ENCODE peak calls at places on chromosomes 5 and 9, in nine cellular contexts. One of them, this sample, is unnamed. For H3K4me1, the result is how much of the 10 kb centered on the place peaks cover.

GRCh38 chr5:117561531-117561930 is 986.9 kb upstream of the SEMA6A start:
- DNase-seq in uterus: no peak
- DNase-seq in SJCRH30: no peak
- DNase-seq in esophagus squamous epithelium: no peak
- DNase-seq in effector memory CD4-positive, alpha-beta T cell: no peak
- DNase-seq in CD4-positive, alpha-beta memory T cell: no peak
- DNase-seq in PC-9: no peak
- DNase-seq in ovary: no peak
- DNase-seq in GM23338: no peak
- DNase-seq in this sample: no peak

GRCh38 chr9:90970603-90971002 is 169.0 kb downstream of the SYK start:
- DNase-seq in uterus: no peak
- DNase-seq in SJCRH30: no peak
- DNase-seq in esophagus squamous epithelium: no peak
- DNase-seq in effector memory CD4-positive, alpha-beta T cell: no peak
- DNase-seq in CD4-positive, alpha-beta memory T cell: no peak
- DNase-seq in PC-9: no peak
- DNase-seq in ovary: no peak
- DNase-seq in GM23338: no peak
- DNase-seq in this sample: no peak

GRCh38 chr9:108351571-108351970 is 504.2 kb downstream of the ACTL7B start:
- DNase-seq in uterus: no peak
- DNase-seq in SJCRH30: no peak
- DNase-seq in esophagus squamous epithelium: no peak
- DNase-seq in effector memory CD4-positive, alpha-beta T cell: no peak
- DNase-seq in CD4-positive, alpha-beta memory T cell: no peak
- DNase-seq in PC-9: no peak
- DNase-seq in ovary: no peak
- DNase-seq in GM23338: no peak
- DNase-seq in this sample: no peak

GRCh38 chr9:80994892-80995291 is 694.5 kb downstream of the TLE1 start:
- DNase-seq in uterus: no peak
- DNase-seq in SJCRH30: no peak
- DNase-seq in esophagus squamous epithelium: no peak
- DNase-seq in effector memory CD4-positive, alpha-beta T cell: no peak
- DNase-seq in CD4-positive, alpha-beta memory T cell: no peak
- DNase-seq in PC-9: no peak
- DNase-seq in ovary: no peak
- DNase-seq in GM23338: no peak
- DNase-seq in this sample: no peak

GRCh38 chr5:71830626-71831539 is 111.8 kb downstream of the CARTPT start:
- DNase-seq in uterus: peak
- DNase-seq in SJCRH30: peak
- DNase-seq in esophagus squamous epithelium: no peak
- DNase-seq in effector memory CD4-positive, alpha-beta T cell: no peak
- DNase-seq in CD4-positive, alpha-beta memory T cell: no peak
- DNase-seq in PC-9: peak
- DNase-seq in ovary: peak
- DNase-seq in GM23338: peak
- DNase-seq in this sample: peak

GRCh38 chr5:157924931-157925729 is 66.2 kb upstream of the CLINT1 start:
- DNase-seq in uterus: no peak
- DNase-seq in SJCRH30: no peak
- DNase-seq in esophagus squamous epithelium: no peak
- DNase-seq in effector memory CD4-positive, alpha-beta T cell: no peak
- DNase-seq in CD4-positive, alpha-beta memory T cell: no peak
- DNase-seq in PC-9: no peak
- DNase-seq in ovary: no peak
- DNase-seq in GM23338: no peak
- DNase-seq in this sample: no peak

GRCh38 chr5:135055385-135055784 is 21.4 kb upstream of the PITX1 start:
- DNase-seq in uterus: no peak
- DNase-seq in SJCRH30: no peak
- DNase-seq in esophagus squamous epithelium: no peak
- DNase-seq in effector memory CD4-positive, alpha-beta T cell: no peak
- DNase-seq in CD4-positive, alpha-beta memory T cell: no peak
- DNase-seq in PC-9: no peak
- DNase-seq in ovary: no peak
- DNase-seq in GM23338: no peak
- DNase-seq in this sample: no peak

GRCh38 chr5:75601996-75602395 is 9.3 kb upstream of the ANKDD1B start:
- DNase-seq in uterus: no peak
- DNase-seq in SJCRH30: no peak
- DNase-seq in esophagus squamous epithelium: no peak
- DNase-seq in effector memory CD4-positive, alpha-beta T cell: no peak
- DNase-seq in CD4-positive, alpha-beta memory T cell: no peak
- DNase-seq in PC-9: peak
- DNase-seq in ovary: no peak
- DNase-seq in GM23338: no peak
- DNase-seq in this sample: no peak

GRCh38 chr9:133200631-133201030 is 8.4 kb downstream of the OBP2B start:
- DNase-seq in uterus: no peak
- DNase-seq in SJCRH30: no peak
- DNase-seq in esophagus squamous epithelium: no peak
- DNase-seq in effector memory CD4-positive, alpha-beta T cell: no peak
- DNase-seq in CD4-positive, alpha-beta memory T cell: no peak
- DNase-seq in PC-9: no peak
- DNase-seq in ovary: no peak
- DNase-seq in GM23338: no peak
- DNase-seq in this sample: peak

GRCh38 chr9:2824564-2824963 is 19.3 kb downstream of the PUM3 start:
- DNase-seq in uterus: no peak
- DNase-seq in SJCRH30: no peak
- DNase-seq in esophagus squamous epithelium: no peak
- DNase-seq in effector memory CD4-positive, alpha-beta T cell: no peak
- DNase-seq in CD4-positive, alpha-beta memory T cell: no peak
- DNase-seq in PC-9: no peak
- DNase-seq in ovary: no peak
- DNase-seq in GM23338: peak
- DNase-seq in this sample: no peak

GRCh38 chr9:3342159-3342777 is 183.5 kb downstream of the RFX3 start:
- DNase-seq in uterus: no peak
- DNase-seq in SJCRH30: no peak
- DNase-seq in esophagus squamous epithelium: no peak
- DNase-seq in effector memory CD4-positive, alpha-beta T cell: no peak
- DNase-seq in CD4-positive, alpha-beta memory T cell: no peak
- DNase-seq in PC-9: no peak
- DNase-seq in ovary: no peak
- DNase-seq in GM23338: no peak
- DNase-seq in this sample: no peak

GRCh38 chr9:111917980-111918379 is 21.4 kb downstream of the UGCG start:
- DNase-seq in uterus: no peak
- DNase-seq in SJCRH30: no peak
- DNase-seq in esophagus squamous epithelium: no peak
- DNase-seq in effector memory CD4-positive, alpha-beta T cell: no peak
- DNase-seq in CD4-positive, alpha-beta memory T cell: no peak
- DNase-seq in PC-9: no peak
- DNase-seq in ovary: no peak
- DNase-seq in GM23338: no peak
- DNase-seq in this sample: no peak

GRCh38 chr9:133269537-133270357 is 5.3 kb downstream of the ABO start:
- DNase-seq in uterus: no peak
- DNase-seq in SJCRH30: no peak
- DNase-seq in esophagus squamous epithelium: no peak
- DNase-seq in effector memory CD4-positive, alpha-beta T cell: no peak
- DNase-seq in CD4-positive, alpha-beta memory T cell: no peak
- DNase-seq in PC-9: no peak
- DNase-seq in ovary: peak
- DNase-seq in GM23338: no peak
- DNase-seq in this sample: no peak

GRCh38 chr5:6949230-6949629 is 236.0 kb downstream of the TENT4A start:
- DNase-seq in uterus: no peak
- DNase-seq in SJCRH30: no peak
- DNase-seq in esophagus squamous epithelium: no peak
- DNase-seq in effector memory CD4-positive, alpha-beta T cell: no peak
- DNase-seq in CD4-positive, alpha-beta memory T cell: no peak
- DNase-seq in PC-9: no peak
- DNase-seq in ovary: no peak
- DNase-seq in GM23338: no peak
- DNase-seq in this sample: no peak

GRCh38 chr5:54651482-54652076 is 134.0 kb downstream of the SNX18 start:
- DNase-seq in uterus: peak
- DNase-seq in SJCRH30: no peak
- DNase-seq in esophagus squamous epithelium: no peak
- DNase-seq in effector memory CD4-positive, alpha-beta T cell: no peak
- DNase-seq in CD4-positive, alpha-beta memory T cell: no peak
- DNase-seq in PC-9: peak
- DNase-seq in ovary: peak
- DNase-seq in GM23338: no peak
- DNase-seq in this sample: peak

GRCh38 chr5:9775339-9775738 is 145.2 kb upstream of the TAS2R1 start:
- DNase-seq in uterus: no peak
- DNase-seq in SJCRH30: no peak
- DNase-seq in esophagus squamous epithelium: no peak
- DNase-seq in effector memory CD4-positive, alpha-beta T cell: no peak
- DNase-seq in CD4-positive, alpha-beta memory T cell: no peak
- DNase-seq in PC-9: no peak
- DNase-seq in ovary: no peak
- DNase-seq in GM23338: no peak
- DNase-seq in this sample: no peak

GRCh38 chr5:15711881-15712280 is 211.9 kb downstream of the FBXL7 start:
- DNase-seq in uterus: no peak
- DNase-seq in SJCRH30: no peak
- DNase-seq in esophagus squamous epithelium: no peak
- DNase-seq in effector memory CD4-positive, alpha-beta T cell: no peak
- DNase-seq in CD4-positive, alpha-beta memory T cell: no peak
- DNase-seq in PC-9: no peak
- DNase-seq in ovary: no peak
- DNase-seq in GM23338: no peak
- DNase-seq in this sample: no peak

GRCh38 chr5:15704397-15704947 is 204.5 kb downstream of the FBXL7 start:
- DNase-seq in uterus: no peak
- DNase-seq in SJCRH30: no peak
- DNase-seq in esophagus squamous epithelium: no peak
- DNase-seq in effector memory CD4-positive, alpha-beta T cell: no peak
- DNase-seq in CD4-positive, alpha-beta memory T cell: no peak
- DNase-seq in PC-9: no peak
- DNase-seq in ovary: no peak
- DNase-seq in GM23338: no peak
- DNase-seq in this sample: no peak

GRCh38 chr5:15702102-15702501 is 202.1 kb downstream of the FBXL7 start:
- DNase-seq in uterus: no peak
- DNase-seq in SJCRH30: no peak
- DNase-seq in esophagus squamous epithelium: no peak
- DNase-seq in effector memory CD4-positive, alpha-beta T cell: no peak
- DNase-seq in CD4-positive, alpha-beta memory T cell: no peak
- DNase-seq in PC-9: no peak
- DNase-seq in ovary: no peak
- DNase-seq in GM23338: peak
- DNase-seq in this sample: no peak

GRCh38 chr5:15703901-15704300 is 203.9 kb downstream of the FBXL7 start:
- DNase-seq in uterus: no peak
- DNase-seq in SJCRH30: no peak
- DNase-seq in esophagus squamous epithelium: no peak
- DNase-seq in effector memory CD4-positive, alpha-beta T cell: no peak
- DNase-seq in CD4-positive, alpha-beta memory T cell: no peak
- DNase-seq in PC-9: no peak
- DNase-seq in ovary: no peak
- DNase-seq in GM23338: no peak
- DNase-seq in this sample: no peak

GRCh38 chr5:15707631-15708030 is 207.7 kb downstream of the FBXL7 start:
- DNase-seq in uterus: no peak
- DNase-seq in SJCRH30: no peak
- DNase-seq in esophagus squamous epithelium: no peak
- DNase-seq in effector memory CD4-positive, alpha-beta T cell: no peak
- DNase-seq in CD4-positive, alpha-beta memory T cell: no peak
- DNase-seq in PC-9: no peak
- DNase-seq in ovary: no peak
- DNase-seq in GM23338: no peak
- DNase-seq in this sample: no peak
- H3K4me1 ChIP-seq in uterus: under half
- H3K4me1 ChIP-seq in SJCRH30: under half
- H3K4me1 ChIP-seq in esophagus squamous epithelium: under half
- H3K4me1 ChIP-seq in effector memory CD4-positive, alpha-beta T cell: under half
- H3K4me1 ChIP-seq in CD4-positive, alpha-beta memory T cell: under half
- H3K4me1 ChIP-seq in PC-9: under half
- H3K4me1 ChIP-seq in ovary: under half
- H3K4me1 ChIP-seq in GM23338: under half
- H3K4me1 ChIP-seq in this sample: under half

GRCh38 chr5:32229586-32229985 is 55.5 kb upstream of the GOLPH3 start:
- DNase-seq in uterus: no peak
- DNase-seq in SJCRH30: no peak
- DNase-seq in esophagus squamous epithelium: no peak
- DNase-seq in effector memory CD4-positive, alpha-beta T cell: no peak
- DNase-seq in CD4-positive, alpha-beta memory T cell: no peak
- DNase-seq in PC-9: no peak
- DNase-seq in ovary: no peak
- DNase-seq in GM23338: no peak
- DNase-seq in this sample: no peak
- H3K4me1 ChIP-seq in uterus: under half
- H3K4me1 ChIP-seq in SJCRH30: under half
- H3K4me1 ChIP-seq in esophagus squamous epithelium: under half
- H3K4me1 ChIP-seq in effector memory CD4-positive, alpha-beta T cell: under half
- H3K4me1 ChIP-seq in CD4-positive, alpha-beta memory T cell: under half
- H3K4me1 ChIP-seq in PC-9: under half
- H3K4me1 ChIP-seq in ovary: under half
- H3K4me1 ChIP-seq in GM23338: under half
- H3K4me1 ChIP-seq in this sample: under half

DNA sequence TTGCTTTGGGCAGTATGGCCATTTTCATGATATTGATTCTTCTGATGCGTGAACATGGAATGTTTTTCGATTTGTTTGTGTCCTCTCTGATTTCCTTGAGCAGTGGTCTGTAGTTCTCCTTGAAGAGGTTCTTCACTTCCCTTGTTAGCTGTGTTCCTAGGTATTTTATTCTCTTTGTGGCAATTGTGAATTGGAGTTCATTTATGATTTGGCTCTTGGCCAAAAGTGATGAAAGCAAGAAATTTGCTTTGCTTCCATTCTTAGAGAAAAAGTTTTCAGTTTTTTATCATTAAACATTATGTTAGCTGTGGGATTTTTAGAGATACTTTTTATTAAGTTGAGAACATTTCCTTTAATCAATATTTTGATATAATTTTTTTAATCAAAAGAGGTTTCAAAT is 203.5 kb downstream of the TAF11L14 start:
- DNase-seq in uterus: no peak
- DNase-seq in SJCRH30: no peak
- DNase-seq in esophagus squamous epithelium: no peak
- DNase-seq in effector memory CD4-positive, alpha-beta T cell: no peak
- DNase-seq in CD4-positive, alpha-beta memory T cell: no peak
- DNase-seq in PC-9: no peak
- DNase-seq in ovary: no peak
- DNase-seq in GM23338: no peak
- DNase-seq in this sample: no peak
- H3K4me1 ChIP-seq in uterus: under half
- H3K4me1 ChIP-seq in SJCRH30: under half
- H3K4me1 ChIP-seq in esophagus squamous epithelium: under half
- H3K4me1 ChIP-seq in effector memory CD4-positive, alpha-beta T cell: under half
- H3K4me1 ChIP-seq in CD4-positive, alpha-beta memory T cell: under half
- H3K4me1 ChIP-seq in PC-9: under half
- H3K4me1 ChIP-seq in ovary: under half
- H3K4me1 ChIP-seq in GM23338: under half
- H3K4me1 ChIP-seq in this sample: under half

DNA sequence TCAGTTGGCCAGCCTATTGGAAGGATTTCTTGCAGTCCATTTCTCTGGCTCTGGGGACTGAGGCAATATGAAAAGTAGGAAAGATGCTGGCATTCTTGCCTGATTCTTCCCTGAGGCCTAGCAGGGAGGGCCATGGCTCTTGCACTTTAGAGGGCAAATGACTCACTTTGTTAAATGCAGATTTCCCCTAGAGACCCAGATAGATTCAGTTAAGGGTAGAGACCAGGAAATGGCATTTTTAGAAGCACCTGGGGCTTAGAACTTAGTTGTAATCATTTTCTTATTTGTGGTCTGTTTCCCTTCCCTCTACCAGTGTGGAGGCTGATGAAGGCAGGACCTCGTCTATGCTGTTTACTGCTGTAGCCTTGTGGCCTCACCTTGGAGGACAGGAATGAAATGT is 112.8 kb upstream of the NR3C1 start:
- DNase-seq in uterus: no peak
- DNase-seq in SJCRH30: no peak
- DNase-seq in esophagus squamous epithelium: no peak
- DNase-seq in effector memory CD4-positive, alpha-beta T cell: no peak
- DNase-seq in CD4-positive, alpha-beta memory T cell: no peak
- DNase-seq in PC-9: no peak
- DNase-seq in ovary: no peak
- DNase-seq in GM23338: no peak
- DNase-seq in this sample: no peak
- H3K4me1 ChIP-seq in uterus: under half
- H3K4me1 ChIP-seq in SJCRH30: under half
- H3K4me1 ChIP-seq in esophagus squamous epithelium: under half
- H3K4me1 ChIP-seq in effector memory CD4-positive, alpha-beta T cell: under half
- H3K4me1 ChIP-seq in CD4-positive, alpha-beta memory T cell: under half
- H3K4me1 ChIP-seq in PC-9: under half
- H3K4me1 ChIP-seq in ovary: under half
- H3K4me1 ChIP-seq in GM23338: under half
- H3K4me1 ChIP-seq in this sample: under half

This sample was measured in ascending aorta.